ENCODE peak calls at places on chromosomes 6 and 20, in four cellular contexts. M is HCT116, O is sigmoid colon, R is GM12891. Z is an unnamed sample.

GRCh38 chr6:3471286-3471685 is 14.4 kb upstream of the SLC22A23 start:
- DNase-seq in M (no peak), O (no peak), R (no peak), Z (no peak)

GRCh38 chr6:123806561-123806960 is 2.9 kb downstream of the NKAIN2 start:
- DNase-seq in M (no peak), O (no peak), R (no peak), Z (no peak)

GRCh38 chr6:108947114-108947854 is 99.1 kb downstream of the ARMC2 start:
- DNase-seq in M (no peak), O (no peak), R (no peak), Z (peak)

GRCh38 chr20:29876911-29877285 is 1380.6 kb upstream of the DEFB115 start:
- DNase-seq in M (no peak), O (no peak), R (no peak), Z (peak)

GRCh38 chr6:8434727-8435092 is 635 bp downstream of the SLC35B3 start:
- DNase-seq in M (no peak), O (no peak), R (peak), Z (no peak)

GRCh38 chr6:19142236-19142635 is 694.9 kb upstream of the ID4 start:
- DNase-seq in M (no peak), O (no peak), R (no peak), Z (no peak)

GRCh38 chr6:168152306-168152963 is 73.4 kb upstream of the FRMD1 start:
- DNase-seq in M (no peak), O (peak), R (no peak), Z (peak)

GRCh38 chr20:45948261-45948733 is 13.8 kb downstream of the PCIF1 start:
- DNase-seq in M (no peak), O (no peak), R (no peak), Z (no peak)

GRCh38 chr6:133396225-133396624 is 155.1 kb downstream of the EYA4 start:
- DNase-seq in M (no peak), O (no peak), R (no peak), Z (no peak)

GRCh38 chr6:56664007-56664406 is 21.3 kb upstream of the DST start:
- DNase-seq in M (no peak), O (no peak), R (no peak), Z (no peak)

GRCh38 chr20:56957737-56958553 is 308.5 kb downstream of the BMP7 start:
- DNase-seq in M (no peak), O (no peak), R (no peak), Z (no peak)

GRCh38 chr20:46994341-46994740 is 99.7 kb downstream of the EYA2 start:
- DNase-seq in M (no peak), O (no peak), R (peak), Z (no peak)

GRCh38 chr6:22470454-22471368 is 98.7 kb upstream of the HDGFL1 start:
- DNase-seq in M (no peak), O (no peak), R (no peak), Z (no peak)

GRCh38 chr6:111739257-111739696 is 133.6 kb upstream of the TRAF3IP2 start:
- DNase-seq in M (no peak), O (no peak), R (no peak), Z (no peak)

GRCh38 chr20:49821850-49822249 is 9.2 kb downstream of the SLC9A8 start:
- DNase-seq in M (no peak), O (no peak), R (no peak), Z (no peak)

GRCh38 chr20:51966296-51966971 is 164.1 kb upstream of the SALL4 start:
- DNase-seq in M (peak), O (peak), R (peak), Z (no peak)

GRCh38 chr20:6711950-6712634 is 55.4 kb upstream of the BMP2 start:
- DNase-seq in M (no peak), O (peak), R (no peak), Z (no peak)

GRCh38 chr20:47677314-47678129 is 107.8 kb downstream of the SULF2 start:
- DNase-seq in M (peak), O (no peak), R (peak), Z (no peak)

GRCh38 chr6:21476054-21476552 is 117.4 kb upstream of the SOX4 start:
- DNase-seq in M (no peak), O (no peak), R (no peak), Z (no peak)

GRCh38 chr6:19806971-19807396 is 30.2 kb upstream of the ID4 start:
- DNase-seq in M (no peak), O (no peak), R (no peak), Z (no peak)

GRCh38 chr20:7989379-7989778 is 30.2 kb downstream of the TMX4 start:
- DNase-seq in M (no peak), O (no peak), R (no peak), Z (no peak)

GRCh38 chr20:31859266-31859997 is 10.9 kb downstream of the DUSP15 start:
- DNase-seq in M (no peak), O (no peak), R (no peak), Z (no peak)

GRCh38 chr6:140736227-140736626 is 1361.8 kb upstream of the CITED2 start:
- DNase-seq in M (no peak), O (no peak), R (no peak), Z (no peak)

GRCh38 chr6:36336779-36337194 is at the start of gene BNIP5:
- DNase-seq in M (no peak), O (no peak), R (no peak), Z (no peak)

GRCh38 chr20:46563170-46563847 is 12.9 kb upstream of the OCSTAMP start:
- DNase-seq in M (no peak), O (no peak), R (no peak), Z (no peak)

GRCh38 chr20:58717278-58718091 is 24.9 kb downstream of the NPEPL1 start:
- DNase-seq in M (no peak), O (peak), R (peak), Z (peak)

GRCh38 chr6:32638521-32639219 is 1.5 kb downstream of the HLA-DQA1 start:
- DNase-seq in M (no peak), O (no peak), R (no peak), Z (no peak)
- TF ChIP-seq POLR2AphosphoS5 in M (no peak), O (no peak), R (peak), Z (no peak)

GRCh38 chr6:44245912-44246662 is 814 bp upstream of the HSP90AB1 start:
- DNase-seq in M (peak), O (peak), R (no peak), Z (peak)
- TF ChIP-seq POLR2AphosphoS5 in M (peak), O (peak), R (no peak), Z (no peak)

DNA sequence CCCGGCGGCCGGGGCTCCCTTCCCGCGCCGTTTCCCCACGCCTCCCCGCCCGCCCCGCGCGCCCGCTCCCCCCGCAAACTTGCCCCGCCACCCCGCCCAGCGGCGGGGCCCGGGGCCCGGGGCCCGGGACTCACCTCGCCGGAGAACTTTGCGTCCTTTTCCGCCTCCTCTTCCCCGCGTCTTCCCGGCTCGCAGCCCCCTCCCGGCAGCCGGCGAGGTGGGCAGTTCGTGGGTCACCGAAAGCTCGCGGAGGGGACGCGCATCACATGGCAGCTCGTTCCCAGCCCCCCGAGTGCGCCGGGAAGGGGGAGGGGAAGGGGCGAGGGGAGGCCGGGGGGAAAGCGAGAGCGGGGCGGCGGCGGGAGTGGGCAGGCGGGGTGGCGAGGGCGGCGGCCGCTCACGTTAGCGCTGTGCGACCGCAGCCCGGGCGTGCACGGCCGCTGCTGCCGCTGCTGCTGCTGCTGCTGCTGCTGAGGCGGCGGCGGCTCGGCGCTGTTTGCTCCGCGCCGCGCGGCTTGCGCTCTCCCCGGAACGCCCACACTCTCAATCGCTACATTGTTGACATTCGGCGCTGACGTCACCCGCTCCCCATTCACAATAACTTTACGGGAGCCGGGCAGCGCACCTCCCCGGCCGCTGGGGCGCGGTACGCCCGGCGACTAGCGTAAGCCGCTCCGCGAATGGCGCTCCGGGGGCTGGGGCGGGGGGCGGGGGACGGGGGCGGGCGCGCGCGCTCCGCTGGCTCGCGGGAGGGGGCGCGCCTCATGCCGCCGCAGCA is at the start of gene BACH2:
- DNase-seq in M (peak), O (peak), R (peak), Z (peak)
- TF ChIP-seq POLR2AphosphoS5 in M (peak), O (peak), R (no peak), Z (peak)

GRCh38 chr6:30325150-30325872 is 1.4 kb upstream of the TRIM39 start:
- DNase-seq in M (no peak), O (peak), R (peak), Z (no peak)

GRCh38 chr6:30327232-30327746 is 562 bp downstream of the TRIM39 start:
- DNase-seq in M (no peak), O (no peak), R (no peak), Z (no peak)

GRCh38 chr6:30323806-30324205 is 2.9 kb upstream of the TRIM39 start:
- DNase-seq in M (no peak), O (no peak), R (no peak), Z (no peak)

GRCh38 chr6:30326446-30327231 is at the start of gene TRIM39:
- DNase-seq in M (peak), O (peak), R (peak), Z (peak)

GRCh38 chr6:30325873-30326445 is 768 bp upstream of the TRIM39 start:
- DNase-seq in M (peak), O (no peak), R (no peak), Z (no peak)
- TF ChIP-seq POLR2AphosphoS5 in M (no peak), O (no peak), R (no peak), Z (no peak)

GRCh38 chr6:131948692-131949614 is 2.2 kb downstream of the CCN2 start:
- DNase-seq in M (no peak), O (peak), R (no peak), Z (no peak)

GRCh38 chr6:131949615-131949908 is 1.6 kb downstream of the CCN2 start:
- DNase-seq in M (no peak), O (no peak), R (no peak), Z (no peak)

GRCh38 chr6:131951576-131952230 is 531 bp upstream of the CCN2 start:
- DNase-seq in M (no peak), O (no peak), R (no peak), Z (no peak)

GRCh38 chr6:131949909-131950766 is 1.0 kb downstream of the CCN2 start:
- DNase-seq in M (peak), O (peak), R (peak), Z (no peak)

GRCh38 chr6:131950767-131951575 is at the start of gene CCN2:
- DNase-seq in M (peak), O (peak), R (peak), Z (peak)
- TF ChIP-seq POLR2AphosphoS5 in M (peak), O (peak), R (no peak), Z (peak)

GRCh38 chr6:15245361-15246216 is at the start of gene JARID2:
- DNase-seq in M (peak), O (peak), R (peak), Z (peak)
- TF ChIP-seq POLR2AphosphoS5 in M (peak), O (peak), R (no peak), Z (peak)

DNA sequence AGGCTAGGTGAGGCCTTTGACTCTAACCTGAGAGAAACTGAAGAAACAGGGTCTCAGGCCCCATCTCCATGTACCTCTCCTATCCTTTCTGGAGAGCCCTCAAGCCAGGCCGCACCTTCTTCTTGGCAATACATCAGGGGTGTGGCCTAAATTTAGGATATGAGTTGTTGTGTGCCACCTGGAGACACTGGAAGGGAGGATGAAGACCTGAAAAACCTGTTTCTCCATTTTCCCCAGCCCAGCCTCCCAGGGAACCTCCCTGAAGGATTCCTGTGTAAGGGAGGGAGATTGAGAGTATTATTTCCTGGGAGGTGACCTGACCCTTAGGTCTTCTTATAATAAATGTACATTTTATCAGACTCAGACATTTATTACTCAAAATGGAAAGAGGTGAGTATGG is 3.1 kb downstream of the LY6G6D start:
- DNase-seq in M (peak), O (no peak), R (no peak), Z (no peak)
- TF ChIP-seq POLR2AphosphoS5 in M (peak), O (no peak), R (no peak), Z (no peak)

DNA sequence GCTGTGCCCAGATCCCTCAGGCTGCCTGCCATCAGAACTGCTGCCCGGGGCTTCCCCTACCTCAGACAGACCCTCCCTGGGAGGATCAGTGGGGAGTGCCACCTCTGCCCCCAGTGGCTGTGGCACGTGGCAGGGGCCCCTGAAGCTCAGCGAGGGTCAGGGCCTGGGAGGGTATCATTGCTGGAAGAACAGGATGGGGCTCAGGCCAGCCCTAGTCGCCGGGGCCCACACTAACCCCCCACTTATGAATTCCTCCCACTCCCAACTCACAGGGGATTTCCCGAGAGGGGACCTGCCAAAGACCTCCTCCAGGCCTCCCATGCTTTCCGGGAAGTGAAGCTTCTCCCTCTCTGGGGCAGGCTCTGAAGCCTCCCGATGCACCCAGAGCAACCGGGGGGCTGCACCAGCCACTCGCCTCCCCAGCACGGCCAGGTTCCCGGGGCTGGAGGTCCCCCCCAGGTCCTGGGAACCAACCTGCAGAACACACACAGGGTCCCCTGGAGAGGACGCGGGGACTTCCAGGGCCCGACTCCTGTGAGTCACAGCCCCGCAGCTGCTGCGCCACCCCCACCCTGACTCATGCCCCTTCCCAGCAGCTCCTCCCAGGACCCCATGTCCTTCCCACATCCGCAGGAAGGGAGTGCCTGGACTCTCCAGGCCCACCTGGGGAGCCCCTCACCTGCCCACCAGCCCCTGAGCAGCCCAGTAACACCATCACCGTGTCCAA is 2.5 kb downstream of the TNFRSF6B start:
- DNase-seq in M (peak), O (peak), R (peak), Z (no peak)
- TF ChIP-seq POLR2AphosphoS5 in M (peak), O (peak), R (no peak), Z (peak)

GRCh38 chr6:15444081-15444731 is 198.3 kb downstream of the JARID2 start:
- DNase-seq in M (no peak), O (no peak), R (no peak), Z (no peak)

GRCh38 chr6:15441982-15442381 is 196.1 kb downstream of the JARID2 start:
- DNase-seq in M (no peak), O (no peak), R (no peak), Z (no peak)

GRCh38 chr6:15443119-15443518 is 197.2 kb downstream of the JARID2 start:
- DNase-seq in M (no peak), O (no peak), R (no peak), Z (no peak)

GRCh38 chr6:15441215-15441868 is 195.5 kb downstream of the JARID2 start:
- DNase-seq in M (peak), O (no peak), R (no peak), Z (no peak)

DNA sequence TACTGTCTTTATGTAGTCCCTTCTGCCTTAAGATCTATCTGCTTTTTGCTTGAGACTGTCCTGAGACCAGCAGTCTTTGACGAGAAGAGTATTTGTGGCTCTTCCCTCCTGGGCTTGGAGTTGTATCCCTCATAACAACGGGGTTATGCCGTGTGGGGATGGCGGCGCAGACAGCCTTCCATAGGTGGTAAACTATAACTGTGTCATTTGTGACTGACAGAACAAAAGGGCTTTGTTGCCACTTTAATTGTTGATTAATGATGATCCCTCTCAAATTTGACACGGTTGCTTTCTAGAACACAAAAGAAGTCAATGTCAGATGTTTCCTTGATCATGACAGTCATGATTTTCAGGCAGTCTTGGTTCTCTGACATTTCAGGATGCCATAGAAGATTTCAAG is 196.6 kb downstream of the JARID2 start:
- DNase-seq in M (no peak), O (no peak), R (no peak), Z (no peak)
- TF ChIP-seq POLR2AphosphoS5 in M (no peak), O (no peak), R (no peak), Z (no peak)

DNA sequence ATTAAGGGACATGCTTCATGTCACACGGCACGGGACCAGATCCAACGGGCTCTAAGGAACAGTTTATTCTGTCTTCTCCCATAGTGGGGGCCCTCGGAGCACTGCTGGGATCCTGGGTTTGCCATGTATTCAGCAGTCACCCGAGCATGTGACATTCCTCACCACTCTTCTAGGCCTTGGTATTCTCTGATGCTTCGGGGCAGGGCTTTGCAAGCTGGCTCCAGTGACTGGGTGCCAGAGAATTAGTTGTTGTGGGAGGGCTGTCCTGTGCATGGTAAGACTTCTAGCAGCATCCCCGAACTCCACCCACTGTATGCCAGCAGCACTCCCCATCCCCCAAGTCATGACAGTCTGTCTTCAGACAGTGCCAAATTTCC is 5.4 kb downstream of the CCN5 start:
- DNase-seq in M (peak), O (no peak), R (no peak), Z (no peak)
- TF ChIP-seq POLR2AphosphoS5 in M (no peak), O (no peak), R (no peak), Z (peak)